ENCODE peak calls at places on chromosome 2, in ten cellular contexts. A is NCI-H748 treated with DMSO at 0.1 percent for 48 hours; O is activated naive CD8-positive, alpha-beta T cell treated with anti-CD3 and anti-CD28 coated beads, Interleukin-2, amount 50 U/mL, for 16 hours; B is AG10803; S is frontal cortex; P is T-helper 9 cell; D is endothelial cell of umbilical vein; G is colonic mucosa; X is effector memory CD8-positive, alpha-beta T cell; W is dorsolateral prefrontal cortex. K is an unnamed sample.

GRCh38 chr2:222298311-222299150 is at the start of gene PAX3:
- DNase-seq in S (no peak), A (no peak), X (no peak), D (no peak), G (no peak), W (no peak), O (no peak), P (no peak), B (peak; percentile 91), K (no peak)

GRCh38 chr2:42045389-42045788 is 2.4 kb upstream of the PKDCC start:
- DNase-seq in S (no peak), P (no peak), B (no peak), O (no peak), G (no peak), X (no peak), D (no peak), W (no peak), A (no peak), K (no peak)

GRCh38 chr2:145006957-145007672 is 487.2 kb upstream of the ZEB2 start:
- DNase-seq in X (no peak), G (no peak), D (peak; percentile 91), O (no peak), W (no peak), P (no peak), S (no peak), B (peak; percentile 99), A (no peak), K (no peak)

GRCh38 chr2:146982393-146982846 is 862.4 kb upstream of the ACVR2A start:
- DNase-seq in W (no peak), G (no peak), P (no peak), S (no peak), D (no peak), X (no peak), B (peak; percentile 98), O (no peak), A (no peak), K (no peak)

GRCh38 chr2:27798948-27799645 is 27.6 kb downstream of the MRPL33 start:
- DNase-seq in W (no peak), P (no peak), A (no peak), B (peak; percentile 100), S (no peak), G (no peak), O (no peak), X (no peak), D (peak; percentile 93), K (peak; percentile 31)

GRCh38 chr2:4522498-4523421 is 819.4 kb downstream of the DCDC2C start:
- DNase-seq in O (no peak), S (no peak), W (no peak), G (no peak), A (no peak), P (no peak), X (no peak), B (no peak), D (no peak), K (no peak)

GRCh38 chr2:149806651-149807050 is 219.1 kb upstream of the MMADHC start:
- DNase-seq in G (no peak), X (no peak), B (no peak), D (no peak), A (no peak), W (no peak), O (no peak), P (no peak), S (no peak), K (no peak)

GRCh38 chr2:64854773-64855237 is 134.4 kb upstream of the SLC1A4 start:
- DNase-seq in O (no peak), S (no peak), W (no peak), B (peak; percentile 55), D (no peak), P (no peak), A (no peak), G (no peak), X (no peak), K (no peak)

GRCh38 chr2:201430839-201431238 is 20.4 kb downstream of the TRAK2 start:
- DNase-seq in W (no peak), B (no peak), G (no peak), S (no peak), P (no peak), O (no peak), D (no peak), X (no peak), A (no peak), K (no peak)

GRCh38 chr2:38433607-38433975 is 56.5 kb upstream of the ATL2 start:
- DNase-seq in A (no peak), O (no peak), B (no peak), X (no peak), S (no peak), W (no peak), D (no peak), P (no peak), G (no peak), K (no peak)

GRCh38 chr2:226489765-226490164 is 309.9 kb downstream of the IRS1 start:
- DNase-seq in X (no peak), S (no peak), W (no peak), O (no peak), A (no peak), D (no peak), B (peak; percentile 74), G (no peak), P (no peak), K (no peak)

GRCh38 chr2:160221391-160222276 is 21.6 kb upstream of the ITGB6 start:
- DNase-seq in P (no peak), D (peak; percentile 38), A (no peak), O (no peak), X (no peak), S (no peak), B (peak; percentile 91), W (no peak), G (peak; percentile 85), K (no peak)

GRCh38 chr2:156321243-156321904 is 11.1 kb downstream of the NR4A2 start:
- DNase-seq in S (no peak), B (no peak), X (peak; percentile 29), P (no peak), O (no peak), A (no peak), G (peak; percentile 53), W (no peak), D (no peak), K (peak; percentile 23)

GRCh38 chr2:70672990-70673647 is 94.9 kb downstream of the ADD2 start:
- DNase-seq in S (no peak), A (no peak), O (no peak), B (no peak), X (no peak), W (no peak), D (no peak), G (no peak), P (no peak), K (no peak)

GRCh38 chr2:64214281-64215115 is 70.3 kb upstream of the PELI1 start:
- DNase-seq in B (no peak), A (no peak), D (no peak), O (no peak), P (no peak), G (peak; percentile 55), W (no peak), S (no peak), X (no peak), K (no peak)

GRCh38 chr2:189548686-189549439 is 31.7 kb downstream of the SLC40A1 start:
- DNase-seq in G (no peak), S (no peak), D (no peak), W (no peak), B (peak; percentile 41), X (no peak), P (no peak), O (no peak), A (no peak), K (no peak)

GRCh38 chr2:44638649-44639048 is 276.9 kb downstream of the CAMKMT start:
- DNase-seq in A (no peak), D (no peak), W (no peak), X (no peak), G (no peak), S (no peak), O (no peak), P (no peak), B (no peak), K (no peak)

GRCh38 chr2:73987109-73987947 is 2.6 kb downstream of the TET3 start:
- DNase-seq in A (no peak), O (no peak), S (peak; percentile 55), G (peak; percentile 67), X (peak; percentile 34), D (peak; percentile 58), W (no peak), B (no peak), P (no peak), K (no peak)

GRCh38 chr2:193566276-193566675 is 1371.5 kb upstream of the TMEFF2 start:
- DNase-seq in W (no peak), O (no peak), X (no peak), S (no peak), G (no peak), A (no peak), B (no peak), P (no peak), D (no peak), K (no peak)

GRCh38 chr2:26959320-26959719 is 11.1 kb upstream of the MAPRE3 start:
- DNase-seq in X (no peak), G (no peak), P (no peak), A (no peak), O (no peak), B (no peak), W (no peak), S (no peak), D (no peak), K (no peak)

GRCh38 chr2:36750101-36750500 is 53.6 kb downstream of the VIT start:
- DNase-seq in W (no peak), X (no peak), S (no peak), G (no peak), P (no peak), A (no peak), D (no peak), O (no peak), B (no peak), K (no peak)

GRCh38 chr2:239197146-239197545 is 203.7 kb downstream of the HDAC4 start:
- DNase-seq in O (no peak), B (no peak), S (no peak), A (no peak), X (no peak), D (no peak), W (no peak), P (no peak), G (no peak), K (no peak)

GRCh38 chr2:240468300-240469238 is 33.1 kb downstream of the GPC1 start:
- DNase-seq in G (peak; percentile 10), O (no peak), W (no peak), P (no peak), D (no peak), S (peak; percentile 30), B (no peak), A (no peak), X (no peak), K (no peak)

GRCh38 chr2:189676471-189676870 is 2.0 kb downstream of the ANKAR start:
- DNase-seq in D (no peak), A (no peak), O (no peak), W (no peak), S (no peak), P (no peak), B (peak; percentile 52), G (no peak), X (no peak), K (no peak)

GRCh38 chr2:135198481-135198880 is 146.4 kb downstream of the RAB3GAP1 start:
- DNase-seq in X (no peak), P (no peak), A (no peak), G (no peak), W (peak; percentile 34), S (no peak), O (no peak), B (no peak), D (no peak), K (no peak)

GRCh38 chr2:105497094-105497493 is 98.2 kb upstream of the FHL2 start:
- DNase-seq in D (no peak), P (no peak), G (no peak), X (no peak), B (peak; percentile 33), S (no peak), W (no peak), O (no peak), A (no peak), K (no peak)

GRCh38 chr2:230525682-230526081 is 109.7 kb downstream of the SP100 start:
- DNase-seq in A (no peak), W (no peak), B (no peak), D (no peak), G (no peak), S (no peak), P (no peak), X (no peak), O (no peak), K (no peak)

GRCh38 chr2:174752403-174753037 is 11.8 kb downstream of the CHRNA1 start:
- DNase-seq in A (no peak), P (peak; percentile 10), G (no peak), S (no peak), W (no peak), D (no peak), X (peak; percentile 23), O (no peak), B (no peak), K (no peak)

K was measured in neuronal stem cell.